ENCODE peak calls at places on chromosomes 1 and 21, in six cellular contexts. P is HCT116, L is WERI-Rb-1, A is upper lobe of right lung, M is stomach, U is heart right ventricle. N is an unnamed sample. For H3K9me3, the result is how much of the 10 kb centered on the place peaks cover.

GRCh38 chr1:93591833-93592635 is 89.6 kb downstream of the BCAR3 start:
- DNase-seq in P (no peak), U (no peak), A (peak), M (peak), L (peak), N (peak)

GRCh38 chr1:179190861-179191260 is 38.6 kb downstream of the ABL2 start:
- DNase-seq in U (no peak), P (no peak), M (no peak), A (no peak), L (no peak), N (no peak)

GRCh38 chr1:42128984-42129383 is 24.2 kb upstream of the GUCA2B start:
- DNase-seq in U (no peak), M (no peak), P (no peak), L (no peak), A (no peak), N (no peak)

GRCh38 chr1:167067904-167068303 is 22.3 kb downstream of the GPA33 start:
- DNase-seq in L (no peak), A (no peak), U (no peak), M (no peak), P (no peak), N (no peak)

GRCh38 chr1:48019714-48020315 is 22.6 kb upstream of the TRABD2B start:
- DNase-seq in A (no peak), U (peak), P (no peak), L (no peak), M (no peak), N (no peak)

GRCh38 chr1:242784807-242785206 is 260.3 kb upstream of the PLD5 start:
- DNase-seq in A (no peak), M (no peak), L (no peak), U (no peak), P (no peak), N (no peak)

GRCh38 chr1:181676269-181676668 is 193.0 kb downstream of the CACNA1E start:
- DNase-seq in P (peak), L (peak), A (no peak), M (peak), U (no peak), N (peak)

GRCh38 chr1:24640288-24640687 is 2.8 kb upstream of the SRRM1 start:
- DNase-seq in M (peak), P (no peak), A (no peak), U (no peak), L (no peak), N (no peak)

GRCh38 chr1:239951518-239952130 is 140.1 kb upstream of the FMN2 start:
- DNase-seq in P (peak), M (peak), A (no peak), U (no peak), L (peak), N (peak)

GRCh38 chr1:10947691-10948462 is 64.6 kb upstream of the TARDBP start:
- DNase-seq in L (no peak), M (no peak), A (no peak), U (no peak), P (no peak), N (no peak)

GRCh38 chr1:29642519-29642918 is 406.2 kb downstream of the PTPRU start:
- DNase-seq in U (no peak), M (no peak), P (no peak), A (no peak), L (no peak), N (no peak)

GRCh38 chr21:21183092-21183491 is 184.9 kb downstream of the NCAM2 start:
- DNase-seq in M (no peak), U (no peak), A (no peak), P (no peak), L (no peak), N (no peak)

GRCh38 chr1:165355977-165356811 is at the start of gene LMX1A:
- DNase-seq in L (no peak), U (no peak), M (no peak), A (no peak), P (no peak), N (peak)

GRCh38 chr1:96633695-96634094 is 87.9 kb upstream of the PTBP2 start:
- DNase-seq in P (no peak), L (no peak), M (no peak), A (no peak), U (no peak), N (no peak)

GRCh38 chr1:115365738-115366137 is 27.7 kb upstream of the NGF start:
- DNase-seq in P (no peak), A (no peak), M (no peak), U (peak), L (no peak), N (no peak)

GRCh38 chr1:198595765-198596164 is 43.1 kb upstream of the PTPRC start:
- DNase-seq in M (no peak), L (no peak), P (no peak), U (no peak), A (no peak), N (no peak)

GRCh38 chr1:173508541-173508940 is 31.4 kb downstream of the PRDX6 start:
- DNase-seq in P (no peak), U (no peak), A (no peak), M (no peak), L (no peak), N (no peak)

GRCh38 chr21:44905016-44905724 is 15.5 kb downstream of the ITGB2 start:
- DNase-seq in L (no peak), U (no peak), P (no peak), M (no peak), A (no peak), N (no peak)

GRCh38 chr1:38287547-38287946 is 241.0 kb upstream of the POU3F1 start:
- DNase-seq in U (no peak), P (no peak), M (no peak), A (no peak), L (no peak), N (no peak)

GRCh38 chr1:26027716-26028489 is 6.3 kb downstream of the EXTL1 start:
- DNase-seq in L (no peak), P (no peak), A (no peak), M (no peak), U (no peak), N (no peak)

GRCh38 chr1:16144325-16145029 is 11.4 kb downstream of the EPHA2 start:
- DNase-seq in L (no peak), M (no peak), A (no peak), P (no peak), U (no peak), N (no peak)

GRCh38 chr1:65148548-65149390 is 766 bp downstream of the AK4 start:
- DNase-seq in M (no peak), U (peak), P (no peak), A (peak), L (peak), N (peak)

GRCh38 chr1:75097686-75098085 is 36.5 kb upstream of the LHX8 start:
- DNase-seq in U (no peak), M (no peak), L (no peak), A (no peak), P (no peak), N (peak)

GRCh38 chr1:89112871-89113613 is 12.9 kb downstream of the GBP2 start:
- DNase-seq in A (no peak), L (no peak), M (no peak), P (no peak), U (no peak), N (no peak)

GRCh38 chr1:164783778-164784555 is 225.0 kb downstream of the PBX1 start:
- DNase-seq in L (no peak), P (no peak), M (no peak), A (no peak), U (peak), N (no peak)

GRCh38 chr1:26412180-26412840 is 1.7 kb downstream of the LIN28A start:
- DNase-seq in M (no peak), L (peak), U (no peak), A (peak), P (no peak), N (no peak)

GRCh38 chr1:173420330-173420806 is 56.8 kb upstream of the PRDX6 start:
- DNase-seq in A (peak), U (peak), M (peak), P (peak), L (peak), N (peak)

GRCh38 chr21:33644383-33645074 is 2.2 kb downstream of the ITSN1 start:
- DNase-seq in P (no peak), U (no peak), A (no peak), L (no peak), M (no peak), N (no peak)

DNA sequence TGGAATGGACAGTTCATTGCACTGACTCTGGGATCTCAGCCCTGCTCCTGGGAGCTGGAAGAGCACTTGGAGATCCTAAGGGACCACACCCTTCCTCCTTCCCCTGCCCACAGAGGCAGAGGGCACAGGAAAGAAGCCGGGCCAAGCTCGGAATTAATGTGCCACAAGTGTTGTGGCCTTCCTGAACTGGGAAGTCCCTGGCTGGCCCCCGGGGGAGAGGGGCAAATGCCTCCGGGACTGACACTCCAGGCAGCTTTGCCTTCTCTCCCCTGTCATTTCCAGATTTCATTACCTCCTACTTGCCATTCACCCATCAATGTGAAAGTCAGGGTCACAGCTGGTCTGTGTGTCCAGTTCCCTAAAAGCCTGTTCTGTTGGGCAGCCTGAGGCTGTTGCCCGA is 21.6 kb downstream of the SESN2 start:
- DNase-seq in P (no peak), L (no peak), U (no peak), A (no peak), M (no peak), N (no peak)
- H3K9me3 ChIP-seq in P (under half), L (under half), U (under half), A (under half), M (under half), N (under half)

DNA sequence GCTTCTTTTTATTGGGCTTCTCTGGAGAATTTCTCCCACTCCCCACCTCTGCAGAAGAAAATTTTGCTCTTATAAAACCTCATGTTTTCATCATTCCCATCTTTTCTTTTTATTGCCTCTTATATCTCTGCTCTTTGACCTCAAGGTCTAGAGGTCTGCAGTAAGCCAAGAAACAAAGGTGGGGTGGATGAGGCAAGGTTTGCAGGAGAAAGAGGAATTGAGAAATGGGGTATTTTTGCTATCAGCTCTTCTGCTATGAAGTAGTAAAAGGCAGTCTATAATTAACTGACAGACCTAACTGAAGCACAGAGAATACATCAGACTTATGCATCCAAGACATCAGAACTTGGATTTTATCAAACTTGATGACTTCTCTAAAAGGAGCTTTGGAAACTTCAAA is 22.9 kb downstream of the SYT11 start:
- DNase-seq in P (no peak), M (no peak), A (no peak), U (no peak), L (no peak), N (no peak)
- H3K27ac ChIP-seq in P (no peak), M (no peak), A (no peak), U (no peak), L (no peak), N (no peak)

DNA sequence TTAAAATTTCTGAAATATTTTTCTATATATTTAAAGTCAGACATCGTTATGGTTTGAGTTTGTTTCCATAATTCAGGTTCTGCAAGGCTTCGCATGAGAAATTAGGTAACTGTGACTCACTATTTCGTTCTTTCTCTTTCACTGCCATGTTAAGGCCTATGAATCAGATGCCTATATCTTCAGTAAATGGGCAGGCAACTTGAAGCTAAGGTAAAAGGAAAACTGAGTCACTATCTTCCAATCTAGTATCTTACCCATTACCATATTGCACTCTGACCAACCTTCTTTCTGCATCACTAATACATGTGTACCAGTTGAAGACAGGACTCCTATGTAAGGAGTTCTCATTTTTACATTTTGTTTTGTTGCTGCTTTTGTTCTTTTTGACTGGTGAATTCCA is 37.8 kb downstream of the PYHIN1 start:
- DNase-seq in U (no peak), P (no peak), A (no peak), M (no peak), L (no peak), N (no peak)
- H3K9me3 ChIP-seq in U (under half), P (under half), A (under half), M (under half), L (under half), N (under half)

GRCh38 chr1:230210979-230211336 is 143.9 kb downstream of the GALNT2 start:
- DNase-seq in U (no peak), L (no peak), P (no peak), M (no peak), A (no peak), N (no peak)

GRCh38 chr1:230206976-230207375 is 139.9 kb downstream of the GALNT2 start:
- DNase-seq in P (no peak), L (no peak), A (no peak), M (no peak), U (no peak), N (no peak)

GRCh38 chr1:230210326-230210978 is 143.4 kb downstream of the GALNT2 start:
- DNase-seq in U (no peak), P (no peak), M (no peak), A (no peak), L (no peak), N (no peak)

GRCh38 chr1:230207598-230207997 is 140.6 kb downstream of the GALNT2 start:
- DNase-seq in P (no peak), M (no peak), U (no peak), L (no peak), A (no peak), N (no peak)

DNA sequence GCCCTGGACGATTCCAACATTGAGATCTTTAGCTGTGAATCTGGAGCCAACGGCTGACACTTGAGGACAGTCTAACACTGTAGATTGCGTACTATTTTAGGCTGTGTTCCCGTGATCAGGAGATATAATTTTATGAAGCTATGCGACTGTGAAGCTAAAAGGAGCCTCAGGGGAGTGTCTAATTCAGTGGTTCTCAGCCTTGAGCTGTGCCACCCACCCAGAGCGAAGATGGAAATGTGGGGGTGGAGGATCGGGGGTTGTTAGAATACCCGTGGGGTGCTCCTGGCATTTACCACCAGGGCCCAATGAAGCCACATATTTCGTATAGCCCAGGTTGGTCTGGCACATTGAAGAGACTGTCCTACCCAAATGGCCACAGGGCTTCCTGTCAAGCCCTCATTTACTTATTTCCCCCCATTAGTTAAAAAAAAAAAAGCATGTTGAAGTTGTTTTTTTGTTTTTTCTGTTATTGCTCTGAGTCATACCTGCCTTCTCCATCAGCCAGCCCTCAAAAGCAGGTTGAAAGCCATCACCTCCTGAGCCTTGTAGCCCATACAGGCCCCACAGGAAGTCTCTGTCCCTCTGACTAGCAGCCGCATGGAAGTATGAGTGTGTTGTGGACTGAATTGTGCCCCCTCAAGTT is 141.7 kb downstream of the GALNT2 start:
- DNase-seq in A (no peak), U (no peak), P (no peak), M (no peak), L (no peak), N (no peak)
- H3K27ac ChIP-seq in A (peak), U (peak), P (no peak), M (peak), L (no peak), N (peak)

DNA sequence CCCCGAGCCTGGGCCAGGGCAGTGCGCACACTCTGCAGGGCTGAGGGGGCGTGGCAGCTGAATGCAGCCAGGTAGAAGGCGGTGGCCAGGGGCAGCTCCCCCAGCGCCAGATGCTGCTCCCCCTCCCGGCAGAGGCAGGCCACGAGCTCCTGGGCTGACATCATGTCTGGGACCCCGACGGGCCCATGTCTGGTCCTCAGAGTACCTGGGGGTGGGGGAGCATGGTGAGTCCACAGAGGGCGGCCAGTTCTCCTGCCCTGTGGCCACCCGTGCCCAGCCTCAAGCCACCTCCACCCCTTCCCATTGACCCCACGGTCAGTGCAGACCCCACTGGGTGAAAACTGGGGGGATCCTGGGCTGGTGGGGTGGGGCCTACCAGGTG is 838 bp downstream of the TTC34 start:
- DNase-seq in A (peak), L (no peak), U (peak), M (no peak), P (no peak), N (no peak)
- H3K9me3 ChIP-seq in A (under half), L (under half), U (under half), M (under half), P (under half), N (under half)

DNA sequence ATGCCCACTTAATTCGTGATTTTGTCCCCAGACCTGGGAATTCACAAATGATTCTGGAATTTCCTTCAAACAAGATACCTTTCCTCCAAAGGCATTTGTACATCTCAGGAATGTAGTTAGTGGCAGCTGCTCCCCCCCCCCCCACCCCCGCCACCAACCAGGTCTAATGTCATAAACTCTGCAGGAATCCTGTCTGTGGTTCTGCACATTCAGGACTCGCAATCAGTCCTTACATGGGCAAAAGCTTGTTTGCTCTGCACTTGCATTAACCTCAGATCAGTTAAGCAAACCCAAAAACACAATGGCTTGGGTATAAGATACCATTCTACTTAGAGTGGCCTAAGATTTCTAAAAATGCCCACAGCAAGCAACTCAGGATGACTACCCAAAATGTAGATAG is 143.8 kb downstream of the TGFB2 start:
- DNase-seq in M (no peak), A (no peak), U (no peak), L (no peak), P (no peak), N (no peak)
- H3K27ac ChIP-seq in M (no peak), A (no peak), U (no peak), L (no peak), P (no peak), N (no peak)

GRCh38 chr1:8431028-8431427 is 113.1 kb downstream of the SLC45A1 start:
- DNase-seq in U (no peak), A (no peak), M (no peak), L (peak), P (no peak), N (no peak)

GRCh38 chr1:8437286-8437685 is 119.4 kb downstream of the SLC45A1 start:
- DNase-seq in A (no peak), P (no peak), M (no peak), U (no peak), L (no peak), N (no peak)

GRCh38 chr1:8431779-8432178 is 113.9 kb downstream of the SLC45A1 start:
- DNase-seq in L (no peak), U (no peak), P (no peak), M (no peak), A (no peak), N (no peak)

GRCh38 chr1:8435569-8436071 is 117.7 kb downstream of the SLC45A1 start:
- DNase-seq in A (no peak), M (no peak), L (no peak), U (no peak), P (no peak), N (peak)

GRCh38 chr1:8434104-8434503 is 116.2 kb downstream of the SLC45A1 start:
- DNase-seq in P (no peak), L (no peak), M (no peak), A (no peak), U (no peak), N (no peak)
- H3K9me3 ChIP-seq in P (under half), L (under half), M (under half), A (under half), U (under half), N (under half)

N was measured in thyroid gland.